ENCODE peak calls at places on chromosomes 11 and 22, in six cellular contexts. One of them, this sample, is unnamed.

GRCh38 chr22:35961480-35961902 is 67.1 kb downstream of the RBFOX2 start:
- DNase-seq in nucleus accumbens: peak
- DNase-seq in GM03348: peak
- DNase-seq in HEK293T: peak
- DNase-seq in renal cortical epithelial cell: peak
- DNase-seq in NCI-H446 treated with DMSO at 0.1 percent for 48 hours: no peak
- DNase-seq in this sample: no peak

GRCh38 chr22:49970528-49971231 is 10.1 kb downstream of the PIM3 start:
- DNase-seq in renal cortical epithelial cell: peak
- DNase-seq in NCI-H446 treated with DMSO at 0.1 percent for 48 hours: no peak
- DNase-seq in GM03348: peak
- DNase-seq in HEK293T: peak
- DNase-seq in nucleus accumbens: peak
- DNase-seq in this sample: peak

GRCh38 chr11:95144313-95145235 is 54.9 kb downstream of the ENDOD1 start:
- DNase-seq in NCI-H446 treated with DMSO at 0.1 percent for 48 hours: no peak
- DNase-seq in HEK293T: no peak
- DNase-seq in nucleus accumbens: no peak
- DNase-seq in renal cortical epithelial cell: no peak
- DNase-seq in GM03348: no peak
- DNase-seq in this sample: no peak

GRCh38 chr11:106271686-106272085 is 194.2 kb downstream of the AASDHPPT start:
- DNase-seq in nucleus accumbens: no peak
- DNase-seq in renal cortical epithelial cell: peak
- DNase-seq in HEK293T: no peak
- DNase-seq in GM03348: no peak
- DNase-seq in NCI-H446 treated with DMSO at 0.1 percent for 48 hours: no peak
- DNase-seq in this sample: no peak

GRCh38 chr11:72652871-72653615 is 21.2 kb downstream of the PDE2A start:
- DNase-seq in GM03348: no peak
- DNase-seq in nucleus accumbens: no peak
- DNase-seq in NCI-H446 treated with DMSO at 0.1 percent for 48 hours: no peak
- DNase-seq in HEK293T: no peak
- DNase-seq in renal cortical epithelial cell: no peak
- DNase-seq in this sample: no peak

GRCh38 chr11:125070699-125071254 is 7.7 kb downstream of the SLC37A2 start:
- DNase-seq in NCI-H446 treated with DMSO at 0.1 percent for 48 hours: no peak
- DNase-seq in renal cortical epithelial cell: peak
- DNase-seq in HEK293T: no peak
- DNase-seq in GM03348: peak
- DNase-seq in nucleus accumbens: no peak
- DNase-seq in this sample: peak

GRCh38 chr11:12264361-12264760 is 113.0 kb upstream of the PARVA start:
- DNase-seq in NCI-H446 treated with DMSO at 0.1 percent for 48 hours: no peak
- DNase-seq in HEK293T: no peak
- DNase-seq in nucleus accumbens: no peak
- DNase-seq in renal cortical epithelial cell: no peak
- DNase-seq in GM03348: no peak
- DNase-seq in this sample: no peak

GRCh38 chr22:45966320-45966891 is 10.6 kb downstream of the WNT7B start:
- DNase-seq in renal cortical epithelial cell: no peak
- DNase-seq in GM03348: no peak
- DNase-seq in NCI-H446 treated with DMSO at 0.1 percent for 48 hours: no peak
- DNase-seq in HEK293T: no peak
- DNase-seq in nucleus accumbens: no peak
- DNase-seq in this sample: peak

GRCh38 chr11:77542296-77542695 is 47.5 kb upstream of the AQP11 start:
- DNase-seq in GM03348: peak
- DNase-seq in nucleus accumbens: no peak
- DNase-seq in HEK293T: no peak
- DNase-seq in renal cortical epithelial cell: no peak
- DNase-seq in NCI-H446 treated with DMSO at 0.1 percent for 48 hours: no peak
- DNase-seq in this sample: no peak

GRCh38 chr11:20034941-20035340 is 125.3 kb downstream of the DBX1 start:
- DNase-seq in NCI-H446 treated with DMSO at 0.1 percent for 48 hours: no peak
- DNase-seq in HEK293T: no peak
- DNase-seq in renal cortical epithelial cell: no peak
- DNase-seq in GM03348: no peak
- DNase-seq in nucleus accumbens: no peak
- DNase-seq in this sample: no peak

GRCh38 chr22:31094741-31095140 is 12.6 kb downstream of the SELENOM start:
- DNase-seq in GM03348: no peak
- DNase-seq in NCI-H446 treated with DMSO at 0.1 percent for 48 hours: no peak
- DNase-seq in renal cortical epithelial cell: no peak
- DNase-seq in nucleus accumbens: no peak
- DNase-seq in HEK293T: no peak
- DNase-seq in this sample: no peak

GRCh38 chr22:27668828-27669797 is 132.4 kb downstream of the MN1 start:
- DNase-seq in renal cortical epithelial cell: no peak
- DNase-seq in GM03348: no peak
- DNase-seq in HEK293T: no peak
- DNase-seq in nucleus accumbens: no peak
- DNase-seq in NCI-H446 treated with DMSO at 0.1 percent for 48 hours: peak
- DNase-seq in this sample: no peak

GRCh38 chr22:29093980-29094379 is 21.1 kb downstream of the KREMEN1 start:
- DNase-seq in HEK293T: no peak
- DNase-seq in nucleus accumbens: no peak
- DNase-seq in renal cortical epithelial cell: no peak
- DNase-seq in GM03348: peak
- DNase-seq in NCI-H446 treated with DMSO at 0.1 percent for 48 hours: peak
- DNase-seq in this sample: no peak

GRCh38 chr11:75966546-75967287 is 151.7 kb downstream of the UVRAG start:
- DNase-seq in HEK293T: no peak
- DNase-seq in nucleus accumbens: no peak
- DNase-seq in NCI-H446 treated with DMSO at 0.1 percent for 48 hours: peak
- DNase-seq in renal cortical epithelial cell: peak
- DNase-seq in GM03348: peak
- DNase-seq in this sample: no peak

GRCh38 chr22:44884968-44885805 is 124.6 kb downstream of the PHF21B start:
- DNase-seq in HEK293T: no peak
- DNase-seq in renal cortical epithelial cell: no peak
- DNase-seq in GM03348: no peak
- DNase-seq in nucleus accumbens: no peak
- DNase-seq in NCI-H446 treated with DMSO at 0.1 percent for 48 hours: no peak
- DNase-seq in this sample: no peak

GRCh38 chr22:48428556-48429371 is 1398.9 kb downstream of the BRD1 start:
- DNase-seq in renal cortical epithelial cell: no peak
- DNase-seq in NCI-H446 treated with DMSO at 0.1 percent for 48 hours: no peak
- DNase-seq in HEK293T: no peak
- DNase-seq in nucleus accumbens: no peak
- DNase-seq in GM03348: peak
- DNase-seq in this sample: no peak

GRCh38 chr22:27866136-27867091 is 52.6 kb downstream of the PITPNB start:
- DNase-seq in HEK293T: no peak
- DNase-seq in NCI-H446 treated with DMSO at 0.1 percent for 48 hours: no peak
- DNase-seq in renal cortical epithelial cell: peak
- DNase-seq in GM03348: peak
- DNase-seq in nucleus accumbens: no peak
- DNase-seq in this sample: no peak

GRCh38 chr11:63490551-63491239 is at the start of gene PLAAT5:
- DNase-seq in HEK293T: no peak
- DNase-seq in NCI-H446 treated with DMSO at 0.1 percent for 48 hours: no peak
- DNase-seq in nucleus accumbens: no peak
- DNase-seq in GM03348: no peak
- DNase-seq in renal cortical epithelial cell: no peak
- DNase-seq in this sample: no peak

GRCh38 chr11:57321996-57322880 is 2.5 kb downstream of the TNKS1BP1 start:
- DNase-seq in NCI-H446 treated with DMSO at 0.1 percent for 48 hours: peak
- DNase-seq in HEK293T: peak
- DNase-seq in nucleus accumbens: peak
- DNase-seq in GM03348: peak
- DNase-seq in renal cortical epithelial cell: peak
- DNase-seq in this sample: no peak

GRCh38 chr11:29310706-29311342 is 706.0 kb downstream of the KCNA4 start:
- DNase-seq in NCI-H446 treated with DMSO at 0.1 percent for 48 hours: no peak
- DNase-seq in nucleus accumbens: no peak
- DNase-seq in HEK293T: no peak
- DNase-seq in renal cortical epithelial cell: no peak
- DNase-seq in GM03348: no peak
- DNase-seq in this sample: no peak

GRCh38 chr22:33321466-33321865 is 263.3 kb upstream of the SYN3 start:
- DNase-seq in nucleus accumbens: no peak
- DNase-seq in HEK293T: no peak
- DNase-seq in NCI-H446 treated with DMSO at 0.1 percent for 48 hours: no peak
- DNase-seq in renal cortical epithelial cell: no peak
- DNase-seq in GM03348: no peak
- DNase-seq in this sample: no peak

GRCh38 chr22:36331306-36331911 is 56.4 kb downstream of the MYH9 start:
- DNase-seq in HEK293T: peak
- DNase-seq in NCI-H446 treated with DMSO at 0.1 percent for 48 hours: peak
- DNase-seq in renal cortical epithelial cell: peak
- DNase-seq in GM03348: peak
- DNase-seq in nucleus accumbens: no peak
- DNase-seq in this sample: peak

GRCh38 chr11:33723238-33723881 is 12.9 kb downstream of the CD59 start:
- DNase-seq in nucleus accumbens: no peak
- DNase-seq in NCI-H446 treated with DMSO at 0.1 percent for 48 hours: peak
- DNase-seq in GM03348: peak
- DNase-seq in HEK293T: no peak
- DNase-seq in renal cortical epithelial cell: peak
- DNase-seq in this sample: no peak

GRCh38 chr22:37769056-37769455 is 38.7 kb upstream of the GCAT start:
- DNase-seq in GM03348: no peak
- DNase-seq in HEK293T: no peak
- DNase-seq in renal cortical epithelial cell: no peak
- DNase-seq in nucleus accumbens: no peak
- DNase-seq in NCI-H446 treated with DMSO at 0.1 percent for 48 hours: no peak
- DNase-seq in this sample: no peak

GRCh38 chr11:68763181-68763721 is 11.9 kb upstream of the TESMIN start:
- DNase-seq in GM03348: no peak
- DNase-seq in HEK293T: no peak
- DNase-seq in renal cortical epithelial cell: peak
- DNase-seq in nucleus accumbens: no peak
- DNase-seq in NCI-H446 treated with DMSO at 0.1 percent for 48 hours: no peak
- DNase-seq in this sample: peak